ENCODE peak calls at places on chromosomes 5 and 9, in ten cellular contexts. W is upper lobe of right lung, P is PC-9, E is dorsolateral prefrontal cortex, S is fibroblast of pulmonary artery, F is heart right ventricle, A is cardiac muscle cell, N is cardiac fibroblast, T is body of pancreas, X is fibroblast of villous mesenchyme. G is an unnamed sample.

GRCh38 chr5:74185599-74185998 is 454.9 kb downstream of the ENC1 start:
- DNase-seq in W (no peak), P (no peak), E (no peak), S (peak), F (no peak), A (no peak), N (no peak), T (peak), X (no peak), G (no peak)

GRCh38 chr5:59483971-59484472 is 409.5 kb downstream of the PDE4D start:
- DNase-seq in W (no peak), P (no peak), E (no peak), S (peak), F (no peak), A (no peak), N (no peak), T (no peak), X (no peak), G (no peak)

GRCh38 chr5:169650701-169651331 is 13.7 kb downstream of the DOCK2 start:
- DNase-seq in W (no peak), P (no peak), E (no peak), S (peak), F (no peak), A (peak), N (peak), T (no peak), X (peak), G (no peak)

GRCh38 chr9:93603906-93604326 is 27.5 kb downstream of the PHF2 start:
- DNase-seq in W (no peak), P (no peak), E (no peak), S (no peak), F (no peak), A (no peak), N (no peak), T (no peak), X (no peak), G (no peak)

GRCh38 chr5:78472469-78473106 is 112.2 kb downstream of the SCAMP1 start:
- DNase-seq in W (no peak), P (no peak), E (no peak), S (peak), F (no peak), A (peak), N (peak), T (no peak), X (peak), G (no peak)

GRCh38 chr9:90925581-90926257 is 124.1 kb downstream of the SYK start:
- DNase-seq in W (no peak), P (no peak), E (no peak), S (peak), F (no peak), A (peak), N (peak), T (no peak), X (peak), G (no peak)

GRCh38 chr5:67246546-67246945 is 49.9 kb upstream of the CD180 start:
- DNase-seq in W (no peak), P (no peak), E (no peak), S (no peak), F (no peak), A (no peak), N (no peak), T (no peak), X (no peak), G (no peak)

GRCh38 chr5:129652353-129653138 is 95.3 kb upstream of the MINAR2 start:
- DNase-seq in W (no peak), P (no peak), E (no peak), S (no peak), F (no peak), A (no peak), N (no peak), T (no peak), X (peak), G (no peak)

GRCh38 chr9:125043631-125044030 is 99.7 kb downstream of the SCAI start:
- DNase-seq in W (no peak), P (no peak), E (no peak), S (no peak), F (no peak), A (no peak), N (no peak), T (no peak), X (no peak), G (no peak)

GRCh38 chr5:172051643-172052362 is 45.4 kb upstream of the FBXW11 start:
- DNase-seq in W (no peak), P (no peak), E (no peak), S (no peak), F (no peak), A (peak), N (peak), T (no peak), X (no peak), G (no peak)

GRCh38 chr9:122389799-122390481 is 19.1 kb downstream of the PTGS1 start:
- DNase-seq in W (no peak), P (no peak), E (no peak), S (no peak), F (no peak), A (no peak), N (no peak), T (no peak), X (no peak), G (no peak)

GRCh38 chr9:82091100-82091499 is 102.5 kb downstream of the SPATA31D1 start:
- DNase-seq in W (no peak), P (no peak), E (no peak), S (no peak), F (no peak), A (no peak), N (no peak), T (no peak), X (no peak), G (no peak)

GRCh38 chr9:97786341-97786740 is 66.7 kb upstream of the FOXE1 start:
- DNase-seq in W (no peak), P (peak), E (no peak), S (peak), F (no peak), A (no peak), N (no peak), T (no peak), X (no peak), G (no peak)

GRCh38 chr9:129138144-129138462 is 26.9 kb downstream of the PTPA start:
- DNase-seq in W (no peak), P (no peak), E (no peak), S (no peak), F (no peak), A (no peak), N (no peak), T (no peak), X (no peak), G (no peak)

GRCh38 chr5:179558912-179559279 is 8.5 kb downstream of the RUFY1 start:
- DNase-seq in W (peak), P (no peak), E (no peak), S (peak), F (no peak), A (peak), N (peak), T (peak), X (peak), G (peak)

GRCh38 chr9:85516976-85517637 is 224.6 kb downstream of the AGTPBP1 start:
- DNase-seq in W (no peak), P (peak), E (no peak), S (no peak), F (no peak), A (no peak), N (no peak), T (no peak), X (no peak), G (no peak)

GRCh38 chr5:131790550-131790949 is 6.3 kb downstream of the FNIP1 start:
- DNase-seq in W (no peak), P (no peak), E (no peak), S (no peak), F (no peak), A (no peak), N (no peak), T (no peak), X (no peak), G (no peak)

GRCh38 chr5:98443916-98444315 is 329.5 kb upstream of the RGMB start:
- DNase-seq in W (no peak), P (no peak), E (no peak), S (no peak), F (no peak), A (no peak), N (no peak), T (no peak), X (no peak), G (no peak)

GRCh38 chr5:103057208-103058130 is 62.5 kb downstream of the GIN1 start:
- DNase-seq in W (no peak), P (peak), E (no peak), S (peak), F (no peak), A (peak), N (no peak), T (no peak), X (peak), G (no peak)

GRCh38 chr5:61139931-61140330 is 22.3 kb downstream of the SMIM15 start:
- DNase-seq in W (no peak), P (no peak), E (no peak), S (no peak), F (no peak), A (no peak), N (no peak), T (no peak), X (no peak), G (no peak)

GRCh38 chr5:61139094-61139873 is 23.0 kb downstream of the SMIM15 start:
- DNase-seq in W (no peak), P (no peak), E (no peak), S (peak), F (no peak), A (peak), N (peak), T (no peak), X (no peak), G (no peak)
- TF ChIP-seq CTCF in W (no peak), P (peak), E (no peak), S (peak), F (no peak), A (peak), N (peak), T (no peak), X (peak), G (no peak)

DNA sequence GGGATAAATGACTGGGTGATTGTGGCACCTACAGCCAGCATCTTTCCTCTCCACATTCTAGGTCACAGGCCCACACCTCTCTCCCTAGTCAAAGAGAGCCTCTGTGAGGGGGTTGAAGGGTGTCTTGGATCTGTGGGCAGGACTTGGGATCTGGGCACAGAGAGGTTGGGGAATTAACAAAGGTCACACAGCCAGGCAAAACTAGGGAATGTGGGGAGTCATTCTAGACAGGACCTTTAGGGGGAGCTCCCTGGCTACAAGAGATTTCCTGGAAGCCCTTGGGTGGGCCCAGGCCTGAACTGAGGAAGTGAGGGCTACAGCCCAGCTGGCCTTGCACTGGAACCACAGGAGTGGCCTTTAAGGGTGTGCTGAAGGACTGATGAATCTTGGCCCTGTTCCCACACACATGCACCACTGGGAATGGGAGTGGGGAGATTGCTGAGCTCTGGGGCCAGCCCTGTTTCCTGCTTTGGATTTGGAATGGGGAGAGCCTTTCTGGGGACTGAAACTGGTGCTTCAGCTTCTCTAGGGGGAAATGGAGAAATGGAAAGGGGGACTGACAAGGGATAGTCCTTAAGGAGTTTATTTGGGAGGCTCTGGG is 12.4 kb upstream of the CXXC5 start:
- DNase-seq in W (peak), P (peak), E (no peak), S (peak), F (peak), A (peak), N (peak), T (peak), X (peak), G (peak)
- TF ChIP-seq CTCF in W (peak), P (peak), E (peak), S (peak), F (peak), A (peak), N (peak), T (peak), X (peak), G (peak)

GRCh38 chr9:114884787-114885452 is 45.5 kb downstream of the TNFSF8 start:
- DNase-seq in W (no peak), P (no peak), E (no peak), S (no peak), F (no peak), A (no peak), N (no peak), T (peak), X (peak), G (peak)

GRCh38 chr9:114880276-114880891 is 50.0 kb downstream of the TNFSF8 start:
- DNase-seq in W (no peak), P (no peak), E (no peak), S (peak), F (no peak), A (peak), N (peak), T (no peak), X (peak), G (no peak)

GRCh38 chr9:114883709-114884108 is 46.7 kb downstream of the TNFSF8 start:
- DNase-seq in W (no peak), P (no peak), E (no peak), S (no peak), F (no peak), A (no peak), N (no peak), T (no peak), X (no peak), G (no peak)

DNA sequence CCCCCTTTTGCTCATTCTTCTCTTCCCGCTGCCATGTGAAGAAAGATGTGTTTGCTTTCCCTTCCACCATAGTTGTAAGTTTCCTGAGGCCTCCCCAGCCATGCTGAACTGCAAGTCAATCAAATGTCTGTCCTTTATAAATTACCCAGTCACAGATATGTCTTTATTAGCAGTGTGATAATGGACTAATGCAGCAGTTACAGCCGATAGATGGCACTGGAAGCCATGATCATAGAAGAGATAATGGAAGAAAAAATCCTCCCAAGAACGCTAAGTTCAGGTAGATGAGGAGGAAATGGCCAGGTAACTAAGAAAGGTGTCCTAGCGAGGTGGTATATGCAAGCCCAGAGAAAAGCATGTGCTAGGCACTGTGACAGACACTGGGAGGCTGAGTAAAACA is 51.2 kb downstream of the TNFSF8 start:
- DNase-seq in W (no peak), P (no peak), E (no peak), S (no peak), F (no peak), A (no peak), N (no peak), T (no peak), X (no peak), G (no peak)
- TF ChIP-seq CTCF in W (no peak), P (no peak), E (no peak), S (no peak), F (no peak), A (no peak), N (no peak), T (no peak), X (no peak), G (no peak)

GRCh38 chr5:96783326-96783725 is 24.4 kb downstream of the ERAP1 start:
- DNase-seq in W (no peak), P (no peak), E (no peak), S (peak), F (no peak), A (no peak), N (peak), T (no peak), X (peak), G (no peak)
- TF ChIP-seq CTCF in W (no peak), P (no peak), E (no peak), S (no peak), F (no peak), A (no peak), N (no peak), T (no peak), X (no peak), G (no peak)